ENCODE peak calls at places on chromosome 19, in six cellular contexts. X, C, K, M, U and L are unnamed samples.

GRCh38 chr19:36771275-36772231 is 1.1 kb downstream of the ZNF850 start:
- DNase-seq in X (peak), C (peak), K (peak), M (peak), U (peak), L (peak)

GRCh38 chr19:5561559-5561958 is 6.2 kb downstream of the TINCR start:
- DNase-seq in X (no peak), C (no peak), K (no peak), M (no peak), U (no peak), L (no peak)

GRCh38 chr19:8101311-8101710 is 48.1 kb downstream of the FBN3 start:
- DNase-seq in X (no peak), C (no peak), K (no peak), M (no peak), U (no peak), L (no peak)

GRCh38 chr19:14758816-14759215 is 19.5 kb downstream of the ADGRE2 start:
- DNase-seq in X (no peak), C (no peak), K (peak), M (no peak), U (no peak), L (no peak)

GRCh38 chr19:40802300-40803169 is 3.5 kb downstream of the EGLN2 start:
- DNase-seq in X (peak), C (no peak), K (peak), M (no peak), U (no peak), L (no peak)

GRCh38 chr19:24054044-24054935 is 32.7 kb upstream of the ZNF254 start:
- DNase-seq in X (no peak), C (peak), K (peak), M (peak), U (no peak), L (peak)

GRCh38 chr19:45153339-45154063 is 7.3 kb downstream of the NKPD1 start:
- DNase-seq in X (peak), C (no peak), K (no peak), M (no peak), U (no peak), L (no peak)

GRCh38 chr19:46731007-46731501 is 14.1 kb upstream of the PRKD2 start:
- DNase-seq in X (no peak), C (peak), K (peak), M (peak), U (no peak), L (peak)

GRCh38 chr19:45825917-45826893 is 11.1 kb upstream of the RSPH6A start:
- DNase-seq in X (no peak), C (no peak), K (no peak), M (no peak), U (no peak), L (no peak)

GRCh38 chr19:54388001-54388802 is 23.5 kb upstream of the LAIR1 start:
- DNase-seq in X (peak), C (no peak), K (no peak), M (no peak), U (peak), L (no peak)

GRCh38 chr19:35717665-35718344 is at the start of gene KMT2B:
- DNase-seq in X (no peak), C (no peak), K (no peak), M (peak), U (no peak), L (peak)

GRCh38 chr19:10780368-10780767 is 55.6 kb downstream of the TMED1 start:
- DNase-seq in X (no peak), C (no peak), K (peak), M (peak), U (peak), L (no peak)

GRCh38 chr19:32287811-32288227 is 57.6 kb upstream of the ZNF507 start:
- DNase-seq in X (peak), C (peak), K (peak), M (peak), U (peak), L (peak)

GRCh38 chr19:46115396-46116109 is 8.9 kb downstream of the IGFL3 start:
- DNase-seq in X (peak), C (peak), K (peak), M (peak), U (peak), L (peak)

GRCh38 chr19:10061717-10062310 is 24.3 kb upstream of the SHFL start:
- DNase-seq in X (no peak), C (no peak), K (no peak), M (no peak), U (no peak), L (no peak)

GRCh38 chr19:45577111-45577905 is 7.3 kb downstream of the OPA3 start:
- DNase-seq in X (peak), C (peak), K (peak), M (peak), U (peak), L (peak)

DNA sequence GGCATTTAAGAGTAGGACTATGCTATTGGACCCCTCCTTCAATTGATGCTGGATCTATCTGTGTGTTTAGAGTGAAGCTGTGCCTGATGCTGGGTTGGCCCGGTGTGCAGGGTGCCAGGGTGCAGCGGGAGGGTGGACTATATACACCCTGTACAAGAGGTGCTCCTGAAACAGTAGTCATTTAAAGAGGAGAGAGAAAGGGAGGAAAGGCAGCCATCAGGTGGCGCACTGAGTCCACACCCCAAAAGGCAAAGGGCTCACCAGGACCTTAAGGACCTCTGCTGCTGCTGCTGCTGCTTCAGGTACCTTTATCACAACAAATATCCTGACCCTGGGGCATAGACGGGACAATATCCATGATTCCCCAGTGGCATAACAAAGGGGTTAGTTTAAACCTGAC is 39.4 kb downstream of the ZNF136 start:
- DNase-seq in X (peak), C (no peak), K (no peak), M (no peak), U (peak), L (no peak)
- TF ChIP-seq CTCF in X (no peak), C (no peak), K (peak), M (peak), U (no peak), L (no peak)

DNA sequence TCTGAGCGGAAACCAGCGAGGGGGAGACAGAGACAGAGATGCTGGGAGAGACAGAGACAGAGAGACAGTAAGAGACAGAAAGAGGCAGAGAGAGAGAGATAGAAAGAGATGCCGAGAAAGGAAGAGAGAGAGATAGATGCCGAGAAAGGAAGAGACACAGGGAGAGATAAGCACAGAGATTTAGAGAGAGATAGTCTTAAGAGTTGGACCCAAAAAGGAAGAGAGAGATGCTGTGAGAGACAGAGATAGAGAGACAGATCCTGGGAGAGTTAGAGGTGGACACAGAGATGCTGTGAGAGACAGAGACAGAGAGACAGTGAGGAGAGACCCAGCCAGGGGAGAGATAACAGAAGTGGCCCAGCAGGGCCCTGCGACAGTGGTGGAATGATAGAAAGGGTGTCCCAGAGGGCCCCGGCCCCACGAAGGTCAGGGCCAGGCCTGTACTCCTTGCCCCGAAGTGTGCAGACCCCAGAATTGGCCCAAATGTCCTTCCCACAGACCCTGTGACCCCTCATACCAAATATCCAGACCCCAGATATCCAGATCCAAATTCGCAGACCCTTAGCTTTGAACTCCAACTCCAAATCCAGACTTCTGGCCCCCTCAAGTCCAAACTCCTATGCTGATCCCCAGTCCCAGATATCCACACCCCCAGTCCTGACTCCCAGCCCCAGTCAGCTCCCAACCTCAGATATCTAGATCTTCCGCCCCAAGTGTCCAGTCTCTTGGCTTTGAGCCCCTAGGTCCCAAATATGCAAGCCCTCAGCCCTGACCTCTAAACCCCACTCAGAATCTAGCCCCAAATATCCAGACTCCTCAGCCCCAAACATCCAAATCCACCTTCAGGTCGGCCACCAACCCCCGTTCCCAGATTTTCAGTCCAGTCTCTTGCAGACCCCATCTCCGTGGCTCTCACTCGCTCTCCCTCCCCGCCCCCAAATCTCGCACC is 1.1 kb downstream of the ERFL start:
- DNase-seq in X (no peak), C (no peak), K (no peak), M (no peak), U (no peak), L (no peak)
- H3K4me3 ChIP-seq in X (no peak), C (no peak), K (no peak), M (no peak), U (no peak), L (peak)

GRCh38 chr19:16441661-16442071 is 30.1 kb downstream of the EPS15L1 start:
- DNase-seq in X (no peak), C (no peak), K (no peak), M (no peak), U (no peak), L (no peak)
- TF ChIP-seq CTCF in X (no peak), C (peak), K (peak), M (peak), U (no peak), L (peak)

DNA sequence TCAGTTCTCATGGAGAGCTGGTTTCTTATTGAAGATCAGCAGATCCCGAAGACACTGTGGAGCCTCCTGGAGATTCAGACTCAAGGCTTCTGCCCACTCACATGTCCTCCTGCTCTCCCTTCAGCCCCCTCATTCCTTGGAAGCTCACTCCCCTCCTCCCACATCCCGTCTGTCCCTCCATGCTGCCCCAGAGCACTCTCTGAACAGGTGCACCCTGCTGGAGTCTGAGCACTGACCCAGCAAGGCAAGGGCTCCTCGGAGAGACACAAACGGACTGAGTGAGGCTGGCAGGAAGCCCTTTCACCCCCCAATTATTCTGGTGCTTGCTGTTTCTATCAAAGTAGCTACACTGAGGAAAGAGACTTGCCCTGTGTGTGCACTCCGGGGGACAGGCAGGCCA is 374.0 kb downstream of the UQCRFS1 start:
- DNase-seq in X (no peak), C (no peak), K (no peak), M (no peak), U (no peak), L (no peak)
- H3K4me3 ChIP-seq in X (no peak), C (no peak), K (no peak), M (no peak), U (no peak), L (no peak)

GRCh38 chr19:50705422-50706019 is 14.1 kb downstream of the SHANK1 start:
- DNase-seq in X (no peak), C (peak), K (peak), M (peak), U (no peak), L (no peak)
- TF ChIP-seq CTCF in X (no peak), C (peak), K (peak), M (peak), U (no peak), L (peak)